ENCODE peak calls at places on chromosomes 11 and 22, in four cellular contexts. P is caudate nucleus; Z is cerebellum; F is stimulated activated CD8-positive, alpha-beta memory T cell treated with anti-CD3 and anti-CD28 coated beads, Interleukin-15, amount 100 ng/mL, for 4 hours. H is an unnamed sample.

GRCh38 chr11:63532799-63533475 is 3.7 kb upstream of the PLAAT4 start:
- DNase-seq in P (no peak), F (no peak), Z (no peak), H (no peak)

GRCh38 chr11:128902515-128903066 is 11.4 kb downstream of the KCNJ5 start:
- DNase-seq in F (no peak), Z (no peak), P (no peak), H (no peak)

GRCh38 chr22:50276143-50276542 is 6.0 kb upstream of the MAPK11 start:
- DNase-seq in F (no peak), Z (peak), P (peak), H (no peak)

GRCh38 chr11:17266781-17267180 is 9.8 kb upstream of the NUCB2 start:
- DNase-seq in P (no peak), Z (no peak), F (no peak), H (no peak)

GRCh38 chr22:17269224-17269606 is 50.0 kb upstream of the ADA2 start:
- DNase-seq in F (no peak), Z (no peak), P (no peak), H (no peak)

GRCh38 chr11:59171508-59172322 is at the start of gene DTX4:
- DNase-seq in Z (peak), P (peak), F (peak), H (peak)

GRCh38 chr22:47122441-47123000 is 360.1 kb downstream of the TBC1D22A start:
- DNase-seq in P (no peak), F (no peak), Z (no peak), H (no peak)

GRCh38 chr11:57771365-57771764 is 9.8 kb downstream of the CTNND1 start:
- DNase-seq in Z (no peak), P (no peak), F (no peak), H (no peak)

GRCh38 chr22:25023879-25024278 is 71.4 kb downstream of the KIAA1671 start:
- DNase-seq in P (no peak), F (no peak), Z (no peak), H (no peak)

H was measured in cerebellar nuclear complex.